ENCODE peak calls at places on chromosome 9, in six cellular contexts. W is upper lobe of left lung, F is heart right ventricle, T is lower lobe of right lung, Q is HepG2, V is IMR-90. Y is an unnamed sample. For H3K4me1 and H3K36me3, the result is how much of the 10 kb centered on the place peaks cover.

GRCh38 chr9:134992755-134993124 is 75.0 kb upstream of the FCN1 start:
- ATAC-seq in W (no peak), F (no peak), T (peak), Q (no peak), V (no peak), Y (peak)

GRCh38 chr9:30078195-30078594 is 2306.2 kb upstream of the ACO1 start:
- ATAC-seq in W (no peak), F (no peak), T (no peak), Q (no peak), V (no peak), Y (no peak)

GRCh38 chr9:93536874-93537273 is 39.5 kb upstream of the PHF2 start:
- ATAC-seq in W (no peak), F (peak), T (no peak), Q (no peak), V (no peak), Y (no peak)

GRCh38 chr9:134914501-134914834 is 3.2 kb downstream of the FCN1 start:
- ATAC-seq in W (no peak), F (no peak), T (no peak), Q (no peak), V (no peak), Y (no peak)

GRCh38 chr9:136925414-136926153 is 19.0 kb downstream of the FBXW5 start:
- ATAC-seq in W (no peak), F (peak), T (no peak), Q (peak), V (no peak), Y (no peak)

GRCh38 chr9:112822618-112823017 is 68.1 kb downstream of the SLC46A2 start:
- ATAC-seq in W (no peak), F (no peak), T (no peak), Q (no peak), V (no peak), Y (no peak)

GRCh38 chr9:3525088-3525835 is 539 bp downstream of the RFX3 start:
- ATAC-seq in W (no peak), F (peak), T (peak), Q (peak), V (peak), Y (peak)

GRCh38 chr9:125650271-125650737 is 56.7 kb downstream of the MAPKAP1 start:
- ATAC-seq in W (peak), F (no peak), T (peak), Q (no peak), V (peak), Y (no peak)

GRCh38 chr9:137069508-137070071 is 767 bp downstream of the SAPCD2 start:
- ATAC-seq in W (no peak), F (no peak), T (no peak), Q (peak), V (peak), Y (no peak)

GRCh38 chr9:75788006-75788634 is 102.4 kb upstream of the PCSK5 start:
- ATAC-seq in W (no peak), F (peak), T (no peak), Q (no peak), V (no peak), Y (peak)

GRCh38 chr9:100197553-100197952 is 98.5 kb downstream of the INVS start:
- ATAC-seq in W (no peak), F (no peak), T (no peak), Q (no peak), V (no peak), Y (no peak)

DNA sequence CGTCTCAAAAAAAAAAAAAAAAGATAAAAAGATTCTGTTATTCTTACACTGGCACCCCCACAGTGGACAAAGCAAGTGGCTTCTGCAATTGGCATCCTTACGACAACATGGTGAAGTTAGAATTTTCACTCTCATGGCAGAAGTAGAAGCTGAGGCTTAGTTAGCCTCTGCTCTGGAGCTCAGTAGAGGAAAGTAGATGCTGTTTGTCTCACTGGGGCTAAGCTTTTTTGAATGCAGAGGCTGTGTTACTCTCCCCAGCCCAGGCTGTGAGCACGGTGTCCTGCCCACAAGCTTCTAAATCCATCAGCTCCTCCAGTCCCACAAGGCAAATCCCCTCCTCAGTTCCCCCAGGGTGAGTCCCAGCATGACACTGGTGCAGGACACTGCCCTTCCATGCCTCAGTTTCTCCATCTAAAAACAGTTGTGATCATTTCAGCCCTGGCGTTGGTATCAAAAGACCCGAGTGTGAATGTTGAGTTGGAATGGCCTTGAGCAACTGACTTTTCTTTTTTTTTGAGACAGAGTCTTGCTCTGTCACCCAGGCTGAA is 22.6 kb upstream of the PHF19 start:
- ATAC-seq in W (no peak), F (no peak), T (no peak), Q (no peak), V (no peak), Y (no peak)
- H3K4me1 ChIP-seq in W (under half), F (under half), T (under half), Q (under half), V (under half), Y (under half)

GRCh38 chr9:89379031-89379430 is 60.7 kb downstream of the SECISBP2 start:
- ATAC-seq in W (no peak), F (no peak), T (no peak), Q (no peak), V (no peak), Y (no peak)

GRCh38 chr9:89379508-89380115 is 61.3 kb downstream of the SECISBP2 start:
- ATAC-seq in W (no peak), F (no peak), T (no peak), Q (no peak), V (no peak), Y (no peak)

GRCh38 chr9:89376741-89377140 is 58.4 kb downstream of the SECISBP2 start:
- ATAC-seq in W (no peak), F (no peak), T (no peak), Q (no peak), V (no peak), Y (no peak)

GRCh38 chr9:89377411-89377810 is 59.1 kb downstream of the SECISBP2 start:
- ATAC-seq in W (no peak), F (no peak), T (no peak), Q (no peak), V (no peak), Y (no peak)

DNA sequence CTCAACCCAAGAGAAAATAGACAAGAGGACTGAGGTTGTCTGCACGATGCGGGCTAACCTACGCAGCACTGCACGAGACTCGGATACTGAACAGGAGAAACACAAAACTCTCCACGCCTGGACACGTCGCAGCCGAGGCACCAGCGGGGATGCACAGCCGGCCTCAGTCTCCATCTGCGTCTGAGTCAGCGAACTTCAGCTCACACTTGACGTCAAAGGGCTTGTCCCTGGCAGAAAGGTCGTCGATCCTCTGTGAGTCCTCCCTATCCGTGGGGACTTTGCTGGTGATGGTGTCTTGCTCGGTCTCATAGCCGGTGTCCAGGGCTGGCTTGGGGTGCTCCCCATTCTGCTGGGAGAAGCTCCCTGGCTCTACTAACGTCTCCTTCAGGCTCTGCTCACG is 60.2 kb downstream of the SECISBP2 start:
- ATAC-seq in W (no peak), F (no peak), T (no peak), Q (no peak), V (no peak), Y (no peak)
- H3K36me3 ChIP-seq in W (under half), F (under half), T (under half), Q (under half), V (under half), Y (under half)

GRCh38 chr9:114613919-114614318 is 2.8 kb downstream of the TMEM268 start:
- ATAC-seq in W (no peak), F (no peak), T (no peak), Q (no peak), V (no peak), Y (no peak)
- H3K4me1 ChIP-seq in W (under half), F (under half), T (half or more), Q (under half), V (under half), Y (under half)

GRCh38 chr9:37778534-37778933 is 6.3 kb downstream of the EXOSC3 start:
- ATAC-seq in W (no peak), F (no peak), T (no peak), Q (no peak), V (no peak), Y (no peak)
- H3K36me3 ChIP-seq in W (under half), F (under half), T (half or more), Q (half or more), V (under half), Y (under half)

GRCh38 chr9:70403166-70403565 is 11.3 kb downstream of the KLF9 start:
- ATAC-seq in W (no peak), F (no peak), T (no peak), Q (no peak), V (no peak), Y (no peak)
- H3K4me1 ChIP-seq in W (half or more), F (half or more), T (half or more), Q (under half), V (under half), Y (half or more)

GRCh38 chr9:26870292-26870691 is 22.3 kb downstream of the CAAP1 start:
- ATAC-seq in W (no peak), F (no peak), T (no peak), Q (no peak), V (peak), Y (no peak)
- H3K36me3 ChIP-seq in W (under half), F (under half), T (under half), Q (under half), V (under half), Y (under half)

GRCh38 chr9:36151306-36152210 is 15.0 kb downstream of the GLIPR2 start:
- ATAC-seq in W (peak), F (peak), T (peak), Q (peak), V (no peak), Y (peak)
- H3K4me1 ChIP-seq in W (half or more), F (under half), T (half or more), Q (under half), V (under half), Y (half or more)

GRCh38 chr9:2083552-2083951 is 68.4 kb downstream of the SMARCA2 start:
- ATAC-seq in W (no peak), F (no peak), T (no peak), Q (no peak), V (no peak), Y (no peak)
- H3K36me3 ChIP-seq in W (under half), F (under half), T (half or more), Q (under half), V (under half), Y (half or more)

Y was measured in gastroesophageal sphincter.